ENCODE peak calls at places on chromosomes 3 and 15, in seven cellular contexts. One of them, this sample, is unnamed.

GRCh38 chr3:79973482-79973881 is 205.7 kb upstream of the ROBO1 start:
- DNase-seq in AG04449: no peak
- DNase-seq in neural crest cell: no peak
- DNase-seq in fibroblast of lung: peak
- DNase-seq in Caco-2: no peak
- DNase-seq in OCI-LY7: no peak
- DNase-seq in GM13977: no peak
- DNase-seq in this sample: no peak

GRCh38 chr3:36904641-36905040 is 40.2 kb downstream of the TRANK1 start:
- DNase-seq in GM13977: no peak
- DNase-seq in neural crest cell: no peak
- DNase-seq in OCI-LY7: no peak
- DNase-seq in fibroblast of lung: peak
- DNase-seq in Caco-2: no peak
- DNase-seq in AG04449: no peak
- DNase-seq in this sample: no peak

GRCh38 chr3:123880998-123881561 is 3.1 kb downstream of the MYLK start:
- DNase-seq in fibroblast of lung: peak
- DNase-seq in OCI-LY7: no peak
- DNase-seq in neural crest cell: peak
- DNase-seq in AG04449: no peak
- DNase-seq in Caco-2: peak
- DNase-seq in GM13977: no peak
- DNase-seq in this sample: no peak

GRCh38 chr3:11385329-11385728 is 113.1 kb downstream of the ATG7 start:
- DNase-seq in AG04449: no peak
- DNase-seq in Caco-2: no peak
- DNase-seq in fibroblast of lung: peak
- DNase-seq in GM13977: no peak
- DNase-seq in OCI-LY7: no peak
- DNase-seq in neural crest cell: no peak
- DNase-seq in this sample: no peak

GRCh38 chr3:131348911-131349310 is 32.7 kb upstream of the NUDT16 start:
- DNase-seq in AG04449: no peak
- DNase-seq in OCI-LY7: no peak
- DNase-seq in neural crest cell: no peak
- DNase-seq in GM13977: no peak
- DNase-seq in fibroblast of lung: no peak
- DNase-seq in Caco-2: no peak
- DNase-seq in this sample: no peak

GRCh38 chr3:124995460-124995994 is 60.3 kb downstream of the HEG1 start:
- DNase-seq in GM13977: peak
- DNase-seq in Caco-2: peak
- DNase-seq in OCI-LY7: peak
- DNase-seq in fibroblast of lung: no peak
- DNase-seq in neural crest cell: peak
- DNase-seq in AG04449: no peak
- DNase-seq in this sample: peak

GRCh38 chr3:16871915-16872842 is 12.6 kb upstream of the PLCL2 start:
- DNase-seq in fibroblast of lung: peak
- DNase-seq in GM13977: no peak
- DNase-seq in neural crest cell: no peak
- DNase-seq in Caco-2: no peak
- DNase-seq in OCI-LY7: no peak
- DNase-seq in AG04449: no peak
- DNase-seq in this sample: no peak

GRCh38 chr3:48655586-48655985 is 7.1 kb downstream of the CELSR3 start:
- DNase-seq in fibroblast of lung: no peak
- DNase-seq in AG04449: no peak
- DNase-seq in Caco-2: no peak
- DNase-seq in neural crest cell: no peak
- DNase-seq in GM13977: peak
- DNase-seq in OCI-LY7: peak
- DNase-seq in this sample: no peak

GRCh38 chr3:111761309-111761795 is 97.7 kb upstream of the PHLDB2 start:
- DNase-seq in GM13977: no peak
- DNase-seq in neural crest cell: no peak
- DNase-seq in fibroblast of lung: peak
- DNase-seq in AG04449: peak
- DNase-seq in OCI-LY7: no peak
- DNase-seq in Caco-2: no peak
- DNase-seq in this sample: peak

GRCh38 chr3:108838411-108838810 is 15.8 kb downstream of the TRAT1 start:
- DNase-seq in fibroblast of lung: no peak
- DNase-seq in Caco-2: no peak
- DNase-seq in GM13977: no peak
- DNase-seq in OCI-LY7: no peak
- DNase-seq in neural crest cell: no peak
- DNase-seq in AG04449: no peak
- DNase-seq in this sample: no peak

GRCh38 chr15:33567652-33568051 is 256.9 kb downstream of the RYR3 start:
- DNase-seq in fibroblast of lung: no peak
- DNase-seq in AG04449: no peak
- DNase-seq in GM13977: no peak
- DNase-seq in neural crest cell: no peak
- DNase-seq in OCI-LY7: no peak
- DNase-seq in Caco-2: no peak
- DNase-seq in this sample: no peak

GRCh38 chr3:2657408-2657807 is 452.8 kb downstream of the IL5RA start:
- DNase-seq in GM13977: no peak
- DNase-seq in neural crest cell: no peak
- DNase-seq in fibroblast of lung: peak
- DNase-seq in AG04449: no peak
- DNase-seq in Caco-2: no peak
- DNase-seq in OCI-LY7: no peak
- DNase-seq in this sample: no peak

GRCh38 chr3:106183762-106184391 is 315.1 kb upstream of the CBLB start:
- DNase-seq in GM13977: no peak
- DNase-seq in neural crest cell: no peak
- DNase-seq in OCI-LY7: no peak
- DNase-seq in fibroblast of lung: peak
- DNase-seq in Caco-2: no peak
- DNase-seq in AG04449: peak
- DNase-seq in this sample: no peak

GRCh38 chr15:101255615-101256350 is 3.9 kb upstream of the CHSY1 start:
- DNase-seq in GM13977: no peak
- DNase-seq in neural crest cell: no peak
- DNase-seq in fibroblast of lung: peak
- DNase-seq in AG04449: no peak
- DNase-seq in Caco-2: no peak
- DNase-seq in OCI-LY7: no peak
- DNase-seq in this sample: no peak

GRCh38 chr15:50764331-50765201 is 940 bp downstream of the SPPL2A start:
- DNase-seq in OCI-LY7: peak
- DNase-seq in AG04449: no peak
- DNase-seq in neural crest cell: no peak
- DNase-seq in GM13977: peak
- DNase-seq in Caco-2: no peak
- DNase-seq in fibroblast of lung: peak
- DNase-seq in this sample: peak

GRCh38 chr3:134463676-134464611 is 21.8 kb downstream of the ANAPC13 start:
- DNase-seq in OCI-LY7: no peak
- DNase-seq in fibroblast of lung: peak
- DNase-seq in Caco-2: no peak
- DNase-seq in neural crest cell: no peak
- DNase-seq in AG04449: peak
- DNase-seq in GM13977: no peak
- DNase-seq in this sample: no peak

GRCh38 chr15:84638103-84638502 is 16.0 kb downstream of the WDR73 start:
- DNase-seq in Caco-2: peak
- DNase-seq in GM13977: no peak
- DNase-seq in neural crest cell: no peak
- DNase-seq in fibroblast of lung: peak
- DNase-seq in OCI-LY7: peak
- DNase-seq in AG04449: no peak
- DNase-seq in this sample: no peak
- TF ChIP-seq CTCF in Caco-2: peak
- TF ChIP-seq CTCF in GM13977: no peak
- TF ChIP-seq CTCF in neural crest cell: no peak
- TF ChIP-seq CTCF in fibroblast of lung: no peak
- TF ChIP-seq CTCF in OCI-LY7: peak
- TF ChIP-seq CTCF in AG04449: no peak
- TF ChIP-seq CTCF in this sample: no peak

GRCh38 chr3:143974877-143975238 is 3.2 kb downstream of the DIPK2A start:
- DNase-seq in GM13977: no peak
- DNase-seq in Caco-2: no peak
- DNase-seq in fibroblast of lung: no peak
- DNase-seq in neural crest cell: no peak
- DNase-seq in OCI-LY7: no peak
- DNase-seq in AG04449: no peak
- DNase-seq in this sample: no peak

GRCh38 chr3:143977326-143978262 is 6.0 kb downstream of the DIPK2A start:
- DNase-seq in fibroblast of lung: no peak
- DNase-seq in AG04449: no peak
- DNase-seq in Caco-2: no peak
- DNase-seq in GM13977: peak
- DNase-seq in OCI-LY7: no peak
- DNase-seq in neural crest cell: no peak
- DNase-seq in this sample: peak

GRCh38 chr3:143974181-143974876 is 2.7 kb downstream of the DIPK2A start:
- DNase-seq in neural crest cell: no peak
- DNase-seq in Caco-2: no peak
- DNase-seq in AG04449: no peak
- DNase-seq in fibroblast of lung: no peak
- DNase-seq in GM13977: no peak
- DNase-seq in OCI-LY7: no peak
- DNase-seq in this sample: no peak

GRCh38 chr3:143973352-143974021 is 1.9 kb downstream of the DIPK2A start:
- DNase-seq in Caco-2: no peak
- DNase-seq in neural crest cell: no peak
- DNase-seq in AG04449: no peak
- DNase-seq in GM13977: no peak
- DNase-seq in fibroblast of lung: peak
- DNase-seq in OCI-LY7: no peak
- DNase-seq in this sample: no peak

GRCh38 chr3:143975549-143976152 is 4.0 kb downstream of the DIPK2A start:
- DNase-seq in OCI-LY7: peak
- DNase-seq in neural crest cell: no peak
- DNase-seq in Caco-2: no peak
- DNase-seq in AG04449: no peak
- DNase-seq in GM13977: peak
- DNase-seq in fibroblast of lung: peak
- DNase-seq in this sample: no peak
- TF ChIP-seq CTCF in OCI-LY7: peak
- TF ChIP-seq CTCF in neural crest cell: peak
- TF ChIP-seq CTCF in Caco-2: peak
- TF ChIP-seq CTCF in AG04449: peak
- TF ChIP-seq CTCF in GM13977: peak
- TF ChIP-seq CTCF in fibroblast of lung: peak
- TF ChIP-seq CTCF in this sample: peak

DNA sequence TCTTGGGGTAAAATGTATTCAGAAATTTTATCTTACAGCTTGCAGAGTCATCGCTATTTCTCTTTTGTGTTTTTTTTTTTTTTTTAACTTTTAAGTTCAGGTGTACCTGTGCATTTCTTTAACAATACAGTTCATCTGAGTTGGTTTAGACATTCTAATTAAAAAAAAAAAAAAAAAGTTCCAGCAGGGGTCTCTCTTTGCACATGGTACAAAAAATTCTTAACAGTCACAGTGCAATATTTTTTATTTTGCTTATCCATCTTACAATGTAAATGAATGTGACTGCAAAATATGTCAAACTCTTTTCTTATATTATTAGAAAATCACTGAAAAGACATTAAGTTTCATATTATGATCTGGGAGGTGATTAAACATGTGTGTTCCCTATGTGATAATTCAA is 47.5 kb upstream of the SLC9A9 start:
- DNase-seq in fibroblast of lung: no peak
- DNase-seq in AG04449: no peak
- DNase-seq in Caco-2: no peak
- DNase-seq in OCI-LY7: peak
- DNase-seq in GM13977: peak
- DNase-seq in neural crest cell: no peak
- DNase-seq in this sample: peak
- TF ChIP-seq CTCF in fibroblast of lung: peak
- TF ChIP-seq CTCF in AG04449: no peak
- TF ChIP-seq CTCF in Caco-2: peak
- TF ChIP-seq CTCF in OCI-LY7: peak
- TF ChIP-seq CTCF in GM13977: peak
- TF ChIP-seq CTCF in neural crest cell: peak
- TF ChIP-seq CTCF in this sample: no peak

GRCh38 chr3:7146529-7146928 is 285.6 kb downstream of the GRM7 start:
- DNase-seq in neural crest cell: no peak
- DNase-seq in Caco-2: no peak
- DNase-seq in AG04449: no peak
- DNase-seq in GM13977: no peak
- DNase-seq in fibroblast of lung: no peak
- DNase-seq in OCI-LY7: no peak
- DNase-seq in this sample: no peak

DNA sequence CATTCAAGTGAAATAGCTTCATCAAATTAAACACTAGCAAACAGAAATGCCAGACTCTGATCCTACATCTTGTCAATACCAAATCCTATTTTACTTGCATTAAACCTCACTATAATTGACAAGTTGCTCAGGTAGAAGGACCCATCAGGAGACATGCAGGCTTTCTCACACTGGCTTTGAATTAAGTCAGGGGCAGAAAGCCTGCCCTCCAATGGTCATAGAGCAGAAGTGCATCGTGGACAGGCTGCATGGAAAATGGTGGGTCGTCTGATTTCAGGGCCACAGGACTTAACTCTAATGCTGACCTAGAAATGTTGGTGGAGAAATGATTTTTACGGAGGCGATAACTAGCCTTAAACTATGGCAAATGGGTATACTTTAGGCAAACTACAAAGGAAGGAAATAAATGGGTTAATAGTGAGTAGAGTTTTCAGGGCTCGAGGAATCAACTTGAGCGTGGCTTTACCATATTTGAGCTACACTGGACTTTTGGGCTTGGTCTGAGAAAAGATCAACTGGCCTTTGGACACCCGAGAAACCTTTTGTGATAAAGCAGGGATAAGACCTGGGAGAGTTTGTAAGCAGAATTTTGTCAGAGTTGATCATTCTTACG is 283.9 kb downstream of the GRM7 start:
- DNase-seq in GM13977: peak
- DNase-seq in Caco-2: peak
- DNase-seq in OCI-LY7: peak
- DNase-seq in AG04449: no peak
- DNase-seq in fibroblast of lung: peak
- DNase-seq in neural crest cell: peak
- DNase-seq in this sample: peak
- TF ChIP-seq CTCF in GM13977: peak
- TF ChIP-seq CTCF in Caco-2: peak
- TF ChIP-seq CTCF in OCI-LY7: peak
- TF ChIP-seq CTCF in AG04449: no peak
- TF ChIP-seq CTCF in fibroblast of lung: no peak
- TF ChIP-seq CTCF in neural crest cell: peak
- TF ChIP-seq CTCF in this sample: peak

GRCh38 chr15:68635142-68635541 is 56.3 kb downstream of the CORO2B start:
- DNase-seq in Caco-2: no peak
- DNase-seq in fibroblast of lung: no peak
- DNase-seq in AG04449: no peak
- DNase-seq in GM13977: no peak
- DNase-seq in neural crest cell: no peak
- DNase-seq in OCI-LY7: peak
- DNase-seq in this sample: no peak
- TF ChIP-seq CTCF in Caco-2: no peak
- TF ChIP-seq CTCF in fibroblast of lung: no peak
- TF ChIP-seq CTCF in AG04449: no peak
- TF ChIP-seq CTCF in GM13977: no peak
- TF ChIP-seq CTCF in neural crest cell: no peak
- TF ChIP-seq CTCF in OCI-LY7: peak
- TF ChIP-seq CTCF in this sample: no peak

This sample was measured in GM10248.